ENCODE peak calls at places on chromosomes 2 and 18, in nine cellular contexts. O is Peyer's patch, F is A549, T is body of pancreas, H is upper lobe of left lung, J is uterus, B is HepG2, A is spleen, P is H1. E is an unnamed sample.

GRCh38 chr2:118983133-118983532 is 41.1 kb downstream of the MARCO start:
- DNase-seq in J (no peak), P (no peak), O (no peak), F (no peak), A (no peak), H (no peak), T (no peak), B (no peak), E (no peak)

GRCh38 chr18:23689616-23690504 is 607 bp downstream of the LAMA3 start:
- DNase-seq in B (no peak), O (peak), T (no peak), P (no peak), A (peak), J (peak), H (peak), F (peak), E (peak)

GRCh38 chr2:174560737-174561136 is 36.9 kb downstream of the WIPF1 start:
- DNase-seq in T (no peak), H (no peak), O (no peak), F (no peak), B (no peak), A (no peak), J (no peak), P (no peak), E (no peak)

GRCh38 chr18:13217466-13217961 is 1.0 kb upstream of the LDLRAD4 start:
- DNase-seq in P (no peak), H (peak), O (peak), T (peak), J (peak), B (no peak), A (peak), F (peak), E (no peak)

GRCh38 chr2:219125225-219125885 is 35.3 kb downstream of the NHEJ1 start:
- DNase-seq in J (peak), F (peak), B (peak), A (no peak), P (no peak), O (peak), T (peak), H (peak), E (peak)

GRCh38 chr2:104443137-104443536 is 410.8 kb upstream of the POU3F3 start:
- DNase-seq in P (no peak), J (no peak), H (no peak), F (no peak), A (no peak), O (no peak), T (no peak), B (no peak), E (no peak)

GRCh38 chr2:162075689-162076132 is 1.7 kb upstream of the DPP4 start:
- DNase-seq in H (peak), B (no peak), A (no peak), T (no peak), J (no peak), O (no peak), F (no peak), P (no peak), E (no peak)

GRCh38 chr2:159562248-159562647 is 54.1 kb downstream of the BAZ2B start:
- DNase-seq in O (no peak), A (no peak), P (no peak), T (no peak), J (no peak), F (no peak), B (no peak), H (no peak), E (no peak)

GRCh38 chr2:85743304-85743978 is 10.3 kb upstream of the ATOH8 start:
- DNase-seq in B (no peak), P (no peak), T (peak), H (no peak), O (no peak), A (no peak), F (peak), J (peak), E (peak)

GRCh38 chr2:70261501-70261900 is 3.6 kb downstream of the PCYOX1 start:
- DNase-seq in A (no peak), F (no peak), O (no peak), B (no peak), P (no peak), H (no peak), J (no peak), T (no peak), E (no peak)

GRCh38 chr2:149740490-149740889 is 152.9 kb upstream of the MMADHC start:
- DNase-seq in T (no peak), B (no peak), O (no peak), F (no peak), P (no peak), H (no peak), J (no peak), A (no peak), E (no peak)

GRCh38 chr18:11884396-11885030 is 23.6 kb downstream of the MPPE1 start:
- DNase-seq in A (no peak), P (no peak), J (no peak), T (no peak), O (peak), H (no peak), F (no peak), B (no peak), E (no peak)

GRCh38 chr2:160932960-160933359 is 227.3 kb upstream of the TANK start:
- DNase-seq in B (peak), T (no peak), H (no peak), O (no peak), J (no peak), P (no peak), A (no peak), F (peak), E (no peak)

GRCh38 chr2:60549250-60550150 is 4.0 kb downstream of the BCL11A start:
- DNase-seq in T (no peak), O (peak), H (peak), A (peak), J (no peak), P (no peak), F (no peak), B (no peak), E (no peak)

GRCh38 chr2:136235451-136236418 is 117.8 kb upstream of the CXCR4 start:
- DNase-seq in T (no peak), F (peak), O (no peak), A (no peak), J (no peak), P (no peak), H (no peak), B (peak), E (no peak)

GRCh38 chr2:160331258-160332025 is 131.4 kb upstream of the ITGB6 start:
- DNase-seq in H (no peak), O (no peak), B (no peak), P (no peak), T (no peak), F (no peak), J (no peak), A (no peak), E (no peak)

GRCh38 chr2:25905126-25905525 is 26.8 kb upstream of the ASXL2 start:
- DNase-seq in O (no peak), H (no peak), J (no peak), A (no peak), P (no peak), B (no peak), F (no peak), T (no peak), E (no peak)

GRCh38 chr2:10007921-10008808 is 35.2 kb upstream of the KLF11 start:
- DNase-seq in A (peak), P (no peak), H (no peak), F (no peak), J (no peak), T (no peak), B (peak), O (peak), E (no peak)

GRCh38 chr2:160752475-160753330 is 259.1 kb upstream of the RBMS1 start:
- DNase-seq in O (no peak), A (no peak), F (peak), J (no peak), B (no peak), P (no peak), T (no peak), H (peak), E (no peak)

GRCh38 chr2:120881981-120882788 is 146.5 kb downstream of the GLI2 start:
- DNase-seq in F (no peak), P (no peak), A (peak), J (no peak), T (peak), O (no peak), H (no peak), B (no peak), E (no peak)

GRCh38 chr2:150486539-150487484 is 655 bp downstream of the RND3 start:
- DNase-seq in B (no peak), H (peak), O (peak), P (no peak), A (no peak), F (no peak), J (peak), T (peak), E (peak)

GRCh38 chr2:232925153-232925768 is 55.2 kb downstream of the SNORC start:
- DNase-seq in H (no peak), F (no peak), A (no peak), T (no peak), B (no peak), J (no peak), O (no peak), P (no peak), E (no peak)

GRCh38 chr2:196170202-196170680 is 1.1 kb downstream of the STK17B start:
- DNase-seq in A (no peak), H (peak), J (no peak), O (peak), F (peak), B (peak), T (peak), P (no peak), E (no peak)

GRCh38 chr2:70553584-70554337 is at the start of gene TGFA:
- DNase-seq in O (peak), P (peak), H (peak), J (peak), B (peak), A (peak), T (peak), F (peak), E (peak)

GRCh38 chr2:71727562-71727961 is 274.2 kb downstream of the DYSF start:
- DNase-seq in A (no peak), H (no peak), F (no peak), O (no peak), P (no peak), J (no peak), B (no peak), T (no peak), E (no peak)

GRCh38 chr2:237774811-237775553 is 23.6 kb upstream of the RBM44 start:
- DNase-seq in B (peak), A (no peak), F (peak), T (peak), H (peak), P (peak), J (peak), O (peak), E (no peak)

GRCh38 chr2:163802289-163802688 is 66.5 kb upstream of the FIGN start:
- DNase-seq in T (no peak), F (no peak), B (no peak), O (no peak), J (no peak), P (no peak), H (no peak), A (no peak), E (no peak)

GRCh38 chr2:64656379-64656778 is 2.7 kb upstream of the SERTAD2 start:
- DNase-seq in A (no peak), J (no peak), P (no peak), O (no peak), F (no peak), T (no peak), H (no peak), B (peak), E (no peak)
- H3K27ac ChIP-seq in A (peak), J (no peak), P (no peak), O (peak), F (no peak), T (no peak), H (no peak), B (peak), E (no peak)

GRCh38 chr2:109613922-109614714 is at the start of the genes SEPTIN10 and SOWAHC:
- DNase-seq in A (peak), F (peak), J (peak), T (peak), O (peak), H (peak), P (peak), B (peak), E (peak)
- TF ChIP-seq POLR2A in A (peak), F (peak), J (peak), T (peak), O (peak), H (peak), P (peak), B (peak), E (peak)

GRCh38 chr2:113167115-113167932 is 6.4 kb upstream of the PSD4 start:
- DNase-seq in A (peak), O (peak), J (no peak), P (no peak), B (peak), T (peak), F (no peak), H (peak), E (peak)
- H3K27ac ChIP-seq in A (peak), O (peak), J (no peak), P (no peak), B (peak), T (peak), F (no peak), H (peak), E (no peak)

GRCh38 chr18:711693-712400 is 583 bp downstream of the ENOSF1 start:
- DNase-seq in T (peak), F (peak), J (peak), O (peak), P (no peak), B (peak), H (peak), A (peak), E (peak)
- TF ChIP-seq POLR2A in T (no peak), F (no peak), J (no peak), O (no peak), P (no peak), B (peak), H (no peak), A (no peak), E (no peak)

GRCh38 chr18:4986677-4987076 is 210.4 kb downstream of the AKAIN1 start:
- DNase-seq in H (no peak), T (no peak), A (no peak), B (no peak), P (no peak), O (no peak), F (no peak), J (no peak), E (no peak)
- H3K27ac ChIP-seq in H (no peak), T (no peak), A (no peak), B (no peak), P (no peak), O (no peak), F (no peak), J (no peak), E (no peak)